ENCODE peak calls at places on chromosomes 12 and 14, in ten cellular contexts. U is kidney glomerular epithelial cell; D is Ammon's horn; C is AG09319; J is ovary; H is activated naive CD8-positive, alpha-beta T cell treated with anti-CD3 and anti-CD28 coated beads, Interleukin-2, amount 50 U/mL, for 24 hours; N is choroid plexus epithelial cell; Q is CD8-positive, alpha-beta memory T cell; B is esophagus muscularis mucosa; V is T-helper 9 cell. I is an unnamed sample.

GRCh38 chr12:120055231-120055630 is 61.3 kb downstream of the RAB35 start:
- DNase-seq in D (no peak), C (no peak), J (no peak), H (no peak), V (no peak), Q (no peak), U (no peak), B (no peak), N (no peak), I (no peak)

GRCh38 chr12:132904718-132905328 is 17.4 kb upstream of the CHFR start:
- DNase-seq in J (peak), U (no peak), B (peak), N (peak), V (peak), D (peak), C (no peak), H (peak), Q (peak), I (no peak)

GRCh38 chr12:132355742-132356681 is 26.6 kb upstream of the GALNT9 start:
- DNase-seq in U (no peak), N (no peak), D (no peak), C (no peak), J (no peak), Q (no peak), V (no peak), B (no peak), H (no peak), I (no peak)

GRCh38 chr14:88129306-88130056 is 124.5 kb downstream of the GPR65 start:
- DNase-seq in N (peak), D (peak), V (no peak), Q (no peak), B (no peak), H (no peak), U (no peak), C (no peak), J (no peak), I (peak)

GRCh38 chr14:100072783-100073346 is 7.6 kb downstream of the EVL start:
- DNase-seq in J (no peak), U (no peak), N (peak), Q (peak), C (no peak), D (no peak), B (no peak), H (peak), V (peak), I (no peak)

GRCh38 chr14:88605594-88605993 is 42.8 kb downstream of the ZC3H14 start:
- DNase-seq in B (peak), H (no peak), C (no peak), Q (no peak), D (peak), J (no peak), V (no peak), U (no peak), N (peak), I (no peak)

GRCh38 chr12:113720629-113721028 is 245.5 kb downstream of the RBM19 start:
- DNase-seq in U (no peak), Q (no peak), C (no peak), B (no peak), N (no peak), D (no peak), H (no peak), J (no peak), V (no peak), I (no peak)

GRCh38 chr14:41739203-41739602 is 132.5 kb downstream of the LRFN5 start:
- DNase-seq in N (no peak), V (no peak), D (no peak), Q (no peak), B (no peak), H (no peak), U (no peak), J (no peak), C (no peak), I (no peak)

GRCh38 chr14:96121660-96122395 is 82.7 kb downstream of the C14orf132 start:
- DNase-seq in D (no peak), C (no peak), Q (no peak), H (no peak), V (no peak), N (peak), B (no peak), J (no peak), U (no peak), I (no peak)

GRCh38 chr14:32087173-32087861 is 10.2 kb downstream of the ARHGAP5 start:
- DNase-seq in Q (no peak), C (no peak), H (no peak), U (peak), N (peak), J (no peak), D (no peak), B (no peak), V (no peak), I (no peak)

GRCh38 chr12:89461649-89462612 is 62.7 kb downstream of the GALNT4 start:
- DNase-seq in D (peak), N (peak), J (no peak), Q (no peak), C (peak), V (no peak), H (no peak), U (peak), B (no peak), I (peak)

GRCh38 chr12:8780389-8780788 is 42.0 kb upstream of the A2ML1 start:
- DNase-seq in H (no peak), V (no peak), D (peak), C (no peak), J (no peak), Q (no peak), B (no peak), U (peak), N (peak), I (peak)

GRCh38 chr12:68581926-68582325 is 28.8 kb upstream of the RAP1B start:
- DNase-seq in V (no peak), D (no peak), Q (no peak), J (no peak), H (no peak), U (peak), B (no peak), C (no peak), N (no peak), I (no peak)

GRCh38 chr12:131860472-131861260 is 32.5 kb downstream of the MMP17 start:
- DNase-seq in V (no peak), D (no peak), Q (no peak), U (no peak), C (peak), N (peak), H (no peak), B (no peak), J (no peak), I (no peak)

GRCh38 chr12:115840159-115840558 is 437.3 kb downstream of the MED13L start:
- DNase-seq in Q (no peak), C (no peak), J (no peak), V (no peak), B (no peak), D (no peak), U (no peak), H (no peak), N (no peak), I (no peak)

GRCh38 chr12:124828264-124829007 is 35.2 kb downstream of the SCARB1 start:
- DNase-seq in U (peak), V (no peak), B (no peak), N (peak), J (no peak), Q (no peak), H (no peak), C (no peak), D (no peak), I (no peak)

GRCh38 chr12:128966411-128966810 is 113.1 kb downstream of the GLT1D1 start:
- DNase-seq in Q (no peak), D (no peak), B (no peak), C (no peak), H (no peak), U (no peak), J (no peak), V (no peak), N (no peak), I (no peak)

GRCh38 chr12:123916729-123917128 is 55.9 kb downstream of the CCDC92 start:
- DNase-seq in U (no peak), V (no peak), D (no peak), Q (peak), N (no peak), H (peak), J (no peak), C (no peak), B (no peak), I (no peak)

GRCh38 chr12:46472893-46473633 is 100.5 kb upstream of the SLC38A2 start:
- DNase-seq in D (no peak), Q (no peak), H (no peak), C (no peak), U (peak), J (no peak), B (no peak), N (peak), V (no peak), I (no peak)

GRCh38 chr12:96402061-96402460 is 1.8 kb upstream of the CDK17 start:
- DNase-seq in H (no peak), N (no peak), U (no peak), V (peak), C (no peak), B (no peak), Q (no peak), D (no peak), J (no peak), I (no peak)

GRCh38 chr14:50407089-50407813 is 10.6 kb upstream of the CDKL1 start:
- DNase-seq in B (no peak), Q (no peak), H (no peak), U (no peak), C (no peak), D (no peak), N (peak), V (no peak), J (no peak), I (no peak)

GRCh38 chr14:66015046-66015780 is 471.0 kb upstream of the CCDC196 start:
- DNase-seq in B (no peak), J (no peak), H (no peak), C (no peak), D (no peak), U (no peak), V (no peak), Q (no peak), N (no peak), I (no peak)

GRCh38 chr12:25557830-25558436 is 4.8 kb upstream of the LMNTD1 start:
- DNase-seq in U (peak), N (peak), Q (no peak), H (peak), V (no peak), D (no peak), C (peak), J (no peak), B (no peak), I (no peak)